ENCODE peak calls at places on chromosomes 1 and 21, in seven cellular contexts. O is H9, K is tibial artery, Q is right lobe of liver, J is astrocyte of the spinal cord, L is astrocyte, H is pancreas. Z is an unnamed sample.

GRCh38 chr1:42306977-42307376 is 28.1 kb downstream of the FOXJ3 start:
- DNase-seq in K (no peak), L (no peak), J (no peak), H (no peak), Q (no peak), O (no peak), Z (no peak)

GRCh38 chr21:35150562-35151226 is 101.6 kb upstream of the RUNX1 start:
- DNase-seq in J (peak; percentile 86), K (no peak), Q (no peak), O (no peak), H (no peak), L (peak; percentile 84), Z (no peak)

GRCh38 chr1:87337606-87338005 is 8.9 kb downstream of the LMO4 start:
- DNase-seq in K (no peak), L (no peak), Q (no peak), O (no peak), H (no peak), J (no peak), Z (no peak)

GRCh38 chr1:194102607-194103006 is 916.2 kb upstream of the B3GALT2 start:
- DNase-seq in L (no peak), K (no peak), Q (no peak), J (no peak), H (no peak), O (peak; percentile 26), Z (no peak)

GRCh38 chr1:203340112-203340804 is 10.7 kb downstream of the FMOD start:
- DNase-seq in H (peak; percentile 80), L (peak; percentile 56), Q (peak; percentile 62), O (peak; percentile 76), J (peak; percentile 75), K (peak; percentile 85), Z (peak; percentile 86)

GRCh38 chr1:209651148-209651547 is 1.1 kb downstream of the LAMB3 start:
- DNase-seq in L (peak; percentile 62), H (peak; percentile 75), Q (peak; percentile 73), J (peak; percentile 76), K (peak; percentile 83), O (no peak), Z (no peak)

GRCh38 chr1:155834296-155834926 is 22.6 kb downstream of the GON4L start:
- DNase-seq in Q (no peak), O (peak; percentile 36), J (peak; percentile 95), L (peak; percentile 73), H (no peak), K (no peak), Z (no peak)

GRCh38 chr1:244113532-244114320 is 62.6 kb downstream of the ZBTB18 start:
- DNase-seq in L (peak; percentile 96), O (no peak), K (no peak), H (no peak), J (no peak), Q (no peak), Z (no peak)

GRCh38 chr1:228469413-228470162 is 17.6 kb upstream of the RNF187 start:
- DNase-seq in J (no peak), K (no peak), H (no peak), Q (no peak), L (no peak), O (no peak), Z (no peak)

GRCh38 chr1:245812278-245812677 is 657.5 kb downstream of the KIF26B start:
- DNase-seq in L (no peak), O (no peak), Q (no peak), K (no peak), J (no peak), H (no peak), Z (no peak)

GRCh38 chr1:35656148-35656862 is 15.0 kb upstream of the PSMB2 start:
- DNase-seq in J (no peak), K (no peak), O (no peak), Q (no peak), H (no peak), L (no peak), Z (no peak)

GRCh38 chr1:234517087-234517802 is 38.3 kb upstream of the TARBP1 start:
- DNase-seq in H (no peak), O (no peak), Q (no peak), J (no peak), L (no peak), K (no peak), Z (no peak)

GRCh38 chr1:1629430-1630190 is 2.4 kb upstream of the MMP23B start:
- DNase-seq in Q (peak; percentile 44), O (no peak), J (no peak), H (peak; percentile 33), K (peak; percentile 68), L (no peak), Z (peak; percentile 83)

DNA sequence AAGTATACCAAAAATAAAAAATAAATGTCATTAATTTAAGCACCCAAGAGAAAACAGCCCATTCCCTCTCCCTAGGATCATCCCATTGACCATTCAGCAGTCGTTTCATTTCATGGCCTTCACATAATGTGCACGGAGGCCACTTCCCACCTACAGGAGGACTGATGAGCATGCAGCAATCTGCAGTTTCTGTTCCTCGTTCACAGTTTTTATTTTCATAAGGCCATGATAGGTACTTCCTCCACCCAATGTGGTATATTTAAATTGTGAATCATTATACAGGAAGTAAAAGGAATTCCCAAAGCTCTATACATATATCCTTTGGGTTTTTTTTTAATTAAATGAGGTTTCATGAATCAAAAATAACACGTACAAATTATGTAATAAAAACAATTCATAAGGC is 27.7 kb upstream of the SLC44A3 start:
- DNase-seq in J (no peak), Q (no peak), L (no peak), K (no peak), O (no peak), H (no peak), Z (no peak)
- TF ChIP-seq CTCF in J (peak; percentile 48), Q (peak; percentile 10), L (peak; percentile 24), K (peak; percentile 23), O (peak; percentile 36), H (no peak), Z (no peak)

DNA sequence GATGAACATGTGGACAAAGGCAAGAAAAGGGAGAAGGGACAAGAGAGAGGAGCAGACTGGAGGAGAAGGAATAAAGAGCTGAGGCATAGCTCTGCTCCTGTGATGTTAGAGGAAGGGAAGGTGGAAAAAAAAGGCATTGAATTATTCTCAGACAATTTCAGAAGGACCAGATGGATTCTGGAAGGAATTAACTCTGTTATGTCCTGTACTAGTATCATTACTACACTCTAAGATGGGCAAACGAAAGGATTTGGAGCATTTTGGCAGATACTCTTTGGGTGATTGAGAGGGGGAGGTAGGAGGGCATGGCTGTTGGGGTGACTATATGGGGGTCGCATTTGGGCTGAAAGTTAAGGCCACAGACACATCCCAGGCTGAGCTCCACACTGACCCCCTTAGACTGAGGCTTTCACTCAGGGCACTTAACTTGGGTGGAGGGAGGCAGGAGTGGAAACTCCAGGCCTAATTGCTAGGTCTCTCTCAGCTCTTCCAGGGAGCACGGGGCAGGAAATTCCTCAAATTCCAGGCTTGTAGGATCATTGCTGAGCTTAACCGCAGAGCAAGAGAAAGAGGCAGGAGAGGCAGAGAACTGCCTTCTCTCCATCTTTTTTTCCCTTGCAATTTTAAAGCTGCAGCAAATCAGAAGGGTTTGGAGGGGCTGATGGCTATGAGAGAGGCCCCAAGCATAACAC is 25.9 kb downstream of the KIRREL1 start:
- DNase-seq in O (peak; percentile 82), L (peak; percentile 96), J (peak; percentile 93), Q (no peak), H (peak; percentile 34), K (peak; percentile 79), Z (no peak)
- TF ChIP-seq CTCF in O (no peak), L (no peak), J (no peak), Q (no peak), H (no peak), K (no peak), Z (no peak)

GRCh38 chr1:6444377-6444776 is 19.8 kb downstream of the ESPN start:
- DNase-seq in K (no peak), L (no peak), J (no peak), O (no peak), H (no peak), Q (no peak), Z (no peak)

GRCh38 chr1:6438047-6438525 is 13.5 kb downstream of the ESPN start:
- DNase-seq in J (no peak), O (peak; percentile 94), L (peak; percentile 20), H (peak; percentile 46), K (no peak), Q (no peak), Z (peak; percentile 77)

GRCh38 chr1:6443339-6444115 is 19.0 kb downstream of the ESPN start:
- DNase-seq in J (no peak), O (no peak), Q (no peak), K (no peak), H (no peak), L (no peak), Z (no peak)

GRCh38 chr1:6441586-6441985 is 17.0 kb downstream of the ESPN start:
- DNase-seq in J (no peak), O (no peak), K (no peak), H (no peak), L (no peak), Q (no peak), Z (no peak)

DNA sequence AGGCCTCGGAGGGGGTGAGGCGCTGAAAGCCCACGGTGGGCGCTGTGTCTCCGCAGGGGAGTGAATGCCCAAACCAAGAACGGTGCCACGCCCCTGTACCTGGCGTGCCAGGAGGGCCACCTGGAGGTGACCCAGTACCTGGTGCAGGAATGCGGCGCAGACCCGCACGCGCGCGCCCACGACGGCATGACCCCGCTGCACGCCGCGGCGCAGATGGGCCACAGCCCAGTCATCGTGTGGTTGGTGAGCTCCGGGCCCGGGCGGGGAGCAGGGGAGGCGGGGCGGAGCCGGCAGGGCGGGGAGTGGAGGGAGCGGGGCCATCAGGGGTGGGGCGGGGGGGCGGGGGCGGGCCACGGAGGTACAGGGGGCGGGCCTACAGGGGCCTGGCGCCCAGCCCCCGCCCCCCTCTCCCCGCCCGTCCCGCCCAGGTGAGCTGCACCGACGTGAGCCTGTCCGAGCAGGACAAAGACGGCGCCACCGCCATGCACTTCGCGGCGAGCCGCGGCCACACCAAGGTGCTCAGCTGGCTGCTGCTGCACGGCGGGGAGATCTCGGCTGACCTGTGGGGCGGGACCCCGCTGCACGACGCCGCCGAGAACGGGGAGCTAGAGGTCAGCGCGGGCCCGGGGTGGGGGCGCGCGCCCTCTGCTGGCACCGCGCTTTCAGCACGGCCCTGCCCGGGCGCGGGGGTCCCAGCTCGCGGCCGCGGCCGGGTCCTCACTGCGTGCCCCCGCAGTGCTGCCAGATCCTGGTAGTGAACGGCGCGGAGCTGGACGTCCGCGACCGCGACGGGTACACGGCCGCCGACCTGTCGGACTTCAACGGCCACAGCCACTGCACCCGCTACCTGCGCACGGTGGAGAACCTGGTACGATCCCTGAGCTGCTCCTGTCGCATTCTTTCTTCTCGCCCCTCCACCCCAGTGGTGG is 15.9 kb downstream of the ESPN start:
- DNase-seq in K (no peak), Q (peak; percentile 76), H (peak; percentile 61), L (peak; percentile 14), J (no peak), O (peak; percentile 85), Z (peak; percentile 49)
- TF ChIP-seq CTCF in K (peak; percentile 10), Q (peak; percentile 8), H (no peak), L (no peak), J (peak; percentile 17), O (peak; percentile 79), Z (peak; percentile 56)

GRCh38 chr1:20279507-20279906 is 11.2 kb upstream of the VWA5B1 start:
- DNase-seq in O (no peak), H (no peak), J (peak; percentile 42), L (peak; percentile 83), Q (no peak), K (no peak), Z (no peak)

GRCh38 chr1:20280399-20280798 is 10.3 kb upstream of the VWA5B1 start:
- DNase-seq in H (no peak), Q (no peak), K (no peak), J (no peak), O (no peak), L (no peak), Z (peak; percentile 66)

GRCh38 chr1:20280906-20281305 is 9.8 kb upstream of the VWA5B1 start:
- DNase-seq in O (no peak), Q (no peak), L (no peak), J (no peak), K (no peak), H (no peak), Z (peak; percentile 59)

GRCh38 chr1:20278692-20279130 is 12.0 kb upstream of the VWA5B1 start:
- DNase-seq in L (peak; percentile 66), H (no peak), O (peak; percentile 66), Q (no peak), K (no peak), J (no peak), Z (no peak)

GRCh38 chr1:20276428-20276827 is 14.2 kb upstream of the VWA5B1 start:
- DNase-seq in Q (no peak), O (no peak), L (no peak), K (no peak), J (no peak), H (no peak), Z (no peak)
- TF ChIP-seq CTCF in Q (no peak), O (no peak), L (no peak), K (no peak), J (no peak), H (no peak), Z (no peak)